ENCODE peak calls at places on chromosomes 16 and 17, in ten cellular contexts. One of them, this sample, is unnamed.

GRCh38 chr17:57662021-57662420 is 83.1 kb downstream of the CCDC182 start:
- DNase-seq in breast epithelium: no peak
- DNase-seq in sigmoid colon: peak; percentile 11
- DNase-seq in GM23338: no peak
- DNase-seq in endothelial cell of umbilical vein: no peak
- DNase-seq in stomach: no peak
- DNase-seq in HCT116: no peak
- DNase-seq in prostate gland: no peak
- DNase-seq in K562: no peak
- DNase-seq in Panc1: no peak
- DNase-seq in this sample: no peak

GRCh38 chr16:3025032-3026002 is 1.5 kb downstream of the THOC6 start:
- DNase-seq in breast epithelium: no peak
- DNase-seq in sigmoid colon: no peak
- DNase-seq in GM23338: no peak
- DNase-seq in endothelial cell of umbilical vein: no peak
- DNase-seq in stomach: no peak
- DNase-seq in HCT116: no peak
- DNase-seq in prostate gland: no peak
- DNase-seq in K562: no peak
- DNase-seq in Panc1: no peak
- DNase-seq in this sample: no peak

GRCh38 chr17:21090889-21091618 is 35.7 kb upstream of the DHRS7B start:
- DNase-seq in breast epithelium: no peak
- DNase-seq in sigmoid colon: no peak
- DNase-seq in GM23338: no peak
- DNase-seq in endothelial cell of umbilical vein: no peak
- DNase-seq in stomach: no peak
- DNase-seq in HCT116: no peak
- DNase-seq in prostate gland: no peak
- DNase-seq in K562: no peak
- DNase-seq in Panc1: no peak
- DNase-seq in this sample: no peak

GRCh38 chr17:72387969-72388368 is 267.1 kb downstream of the SOX9 start:
- DNase-seq in breast epithelium: no peak
- DNase-seq in sigmoid colon: no peak
- DNase-seq in GM23338: no peak
- DNase-seq in endothelial cell of umbilical vein: no peak
- DNase-seq in stomach: no peak
- DNase-seq in HCT116: no peak
- DNase-seq in prostate gland: no peak
- DNase-seq in K562: no peak
- DNase-seq in Panc1: no peak
- DNase-seq in this sample: no peak

GRCh38 chr17:2723997-2724782 is 12.6 kb upstream of the CLUH start:
- DNase-seq in breast epithelium: no peak
- DNase-seq in sigmoid colon: no peak
- DNase-seq in GM23338: peak; percentile 90
- DNase-seq in endothelial cell of umbilical vein: no peak
- DNase-seq in stomach: no peak
- DNase-seq in HCT116: no peak
- DNase-seq in prostate gland: no peak
- DNase-seq in K562: no peak
- DNase-seq in Panc1: no peak
- DNase-seq in this sample: peak; percentile 79

GRCh38 chr17:17567631-17568030 is 23.9 kb downstream of the PEMT start:
- DNase-seq in breast epithelium: peak; percentile 65
- DNase-seq in sigmoid colon: peak; percentile 89
- DNase-seq in GM23338: no peak
- DNase-seq in endothelial cell of umbilical vein: no peak
- DNase-seq in stomach: peak; percentile 82
- DNase-seq in HCT116: no peak
- DNase-seq in prostate gland: peak; percentile 92
- DNase-seq in K562: no peak
- DNase-seq in Panc1: no peak
- DNase-seq in this sample: no peak

GRCh38 chr16:69188716-69189115 is 1.8 kb downstream of the SNTB2 start:
- DNase-seq in breast epithelium: no peak
- DNase-seq in sigmoid colon: peak; percentile 56
- DNase-seq in GM23338: peak; percentile 27
- DNase-seq in endothelial cell of umbilical vein: peak; percentile 54
- DNase-seq in stomach: no peak
- DNase-seq in HCT116: no peak
- DNase-seq in prostate gland: no peak
- DNase-seq in K562: no peak
- DNase-seq in Panc1: no peak
- DNase-seq in this sample: no peak

GRCh38 chr16:49271363-49271762 is 10.3 kb downstream of the CBLN1 start:
- DNase-seq in breast epithelium: no peak
- DNase-seq in sigmoid colon: no peak
- DNase-seq in GM23338: no peak
- DNase-seq in endothelial cell of umbilical vein: no peak
- DNase-seq in stomach: no peak
- DNase-seq in HCT116: no peak
- DNase-seq in prostate gland: no peak
- DNase-seq in K562: no peak
- DNase-seq in Panc1: no peak
- DNase-seq in this sample: no peak

GRCh38 chr16:23607740-23608139 is 11.6 kb upstream of the NDUFAB1 start:
- DNase-seq in breast epithelium: no peak
- DNase-seq in sigmoid colon: peak; percentile 10
- DNase-seq in GM23338: no peak
- DNase-seq in endothelial cell of umbilical vein: no peak
- DNase-seq in stomach: no peak
- DNase-seq in HCT116: no peak
- DNase-seq in prostate gland: no peak
- DNase-seq in K562: no peak
- DNase-seq in Panc1: no peak
- DNase-seq in this sample: no peak

GRCh38 chr17:81831563-81831956 is 1.5 kb downstream of the MCRIP1 start:
- DNase-seq in breast epithelium: no peak
- DNase-seq in sigmoid colon: no peak
- DNase-seq in GM23338: no peak
- DNase-seq in endothelial cell of umbilical vein: no peak
- DNase-seq in stomach: no peak
- DNase-seq in HCT116: no peak
- DNase-seq in prostate gland: no peak
- DNase-seq in K562: no peak
- DNase-seq in Panc1: no peak
- DNase-seq in this sample: no peak

GRCh38 chr17:62968445-62968923 is 2.4 kb downstream of the TANC2 start:
- DNase-seq in breast epithelium: peak; percentile 46
- DNase-seq in sigmoid colon: no peak
- DNase-seq in GM23338: peak; percentile 93
- DNase-seq in endothelial cell of umbilical vein: peak; percentile 90
- DNase-seq in stomach: peak; percentile 37
- DNase-seq in HCT116: peak; percentile 83
- DNase-seq in prostate gland: peak; percentile 66
- DNase-seq in K562: peak; percentile 88
- DNase-seq in Panc1: peak; percentile 77
- DNase-seq in this sample: peak; percentile 44

GRCh38 chr17:1012823-1013728 is 16.1 kb downstream of the TIMM22 start:
- DNase-seq in breast epithelium: no peak
- DNase-seq in sigmoid colon: no peak
- DNase-seq in GM23338: no peak
- DNase-seq in endothelial cell of umbilical vein: no peak
- DNase-seq in stomach: no peak
- DNase-seq in HCT116: no peak
- DNase-seq in prostate gland: no peak
- DNase-seq in K562: no peak
- DNase-seq in Panc1: no peak
- DNase-seq in this sample: no peak

GRCh38 chr16:68055395-68055794 is 29.8 kb upstream of the NFATC3 start:
- DNase-seq in breast epithelium: no peak
- DNase-seq in sigmoid colon: peak; percentile 15
- DNase-seq in GM23338: no peak
- DNase-seq in endothelial cell of umbilical vein: no peak
- DNase-seq in stomach: no peak
- DNase-seq in HCT116: no peak
- DNase-seq in prostate gland: no peak
- DNase-seq in K562: no peak
- DNase-seq in Panc1: no peak
- DNase-seq in this sample: no peak

GRCh38 chr16:29675811-29676643 is 3.0 kb upstream of the QPRT start:
- DNase-seq in breast epithelium: no peak
- DNase-seq in sigmoid colon: no peak
- DNase-seq in GM23338: peak; percentile 85
- DNase-seq in endothelial cell of umbilical vein: peak; percentile 18
- DNase-seq in stomach: no peak
- DNase-seq in HCT116: peak; percentile 24
- DNase-seq in prostate gland: no peak
- DNase-seq in K562: peak; percentile 60
- DNase-seq in Panc1: peak; percentile 5
- DNase-seq in this sample: no peak

DNA sequence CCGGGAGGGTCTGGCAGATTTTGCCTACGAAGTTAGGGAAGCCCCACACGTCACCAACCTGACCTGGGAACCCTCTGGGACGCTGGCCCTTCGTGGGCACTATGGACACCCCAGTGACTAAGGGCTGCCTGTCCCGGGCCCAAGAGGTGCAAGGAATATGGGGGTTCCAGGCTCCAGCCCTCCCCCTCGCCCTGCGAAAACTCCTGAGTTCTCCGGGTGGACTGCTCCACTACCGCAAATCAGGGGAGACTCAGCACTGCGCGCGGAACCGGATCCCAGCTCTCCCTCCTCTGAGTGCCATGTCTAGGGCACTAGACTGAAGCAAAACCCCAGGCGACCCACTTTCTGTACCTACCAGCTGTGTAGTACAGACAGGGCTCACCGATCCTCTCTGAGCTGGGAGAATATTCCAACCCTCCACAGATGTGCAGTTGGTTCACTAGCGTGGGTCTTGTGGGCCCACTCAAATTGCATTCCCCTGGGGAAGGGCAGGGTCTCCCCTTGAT is at the start of gene ARL5C:
- DNase-seq in breast epithelium: no peak
- DNase-seq in sigmoid colon: no peak
- DNase-seq in GM23338: no peak
- DNase-seq in endothelial cell of umbilical vein: no peak
- DNase-seq in stomach: no peak
- DNase-seq in HCT116: no peak
- DNase-seq in prostate gland: no peak
- DNase-seq in K562: no peak
- DNase-seq in Panc1: no peak
- DNase-seq in this sample: no peak
- H3K4me1 ChIP-seq in breast epithelium: no peaks in the 10 kb centered on the region
- H3K4me1 ChIP-seq in sigmoid colon: peaks cover 22% of the 10 kb centered on the region
- H3K4me1 ChIP-seq in GM23338: peaks cover 20% of the 10 kb centered on the region
- H3K4me1 ChIP-seq in endothelial cell of umbilical vein: peaks cover 5% of the 10 kb centered on the region
- H3K4me1 ChIP-seq in stomach: peaks cover 36% of the 10 kb centered on the region
- H3K4me1 ChIP-seq in HCT116: peaks cover 10% of the 10 kb centered on the region
- H3K4me1 ChIP-seq in prostate gland: no peaks in the 10 kb centered on the region
- H3K4me1 ChIP-seq in K562: peaks cover 19% of the 10 kb centered on the region
- H3K4me1 ChIP-seq in Panc1: peaks cover 4% of the 10 kb centered on the region
- H3K4me1 ChIP-seq in this sample: peaks cover 15% of the 10 kb centered on the region

DNA sequence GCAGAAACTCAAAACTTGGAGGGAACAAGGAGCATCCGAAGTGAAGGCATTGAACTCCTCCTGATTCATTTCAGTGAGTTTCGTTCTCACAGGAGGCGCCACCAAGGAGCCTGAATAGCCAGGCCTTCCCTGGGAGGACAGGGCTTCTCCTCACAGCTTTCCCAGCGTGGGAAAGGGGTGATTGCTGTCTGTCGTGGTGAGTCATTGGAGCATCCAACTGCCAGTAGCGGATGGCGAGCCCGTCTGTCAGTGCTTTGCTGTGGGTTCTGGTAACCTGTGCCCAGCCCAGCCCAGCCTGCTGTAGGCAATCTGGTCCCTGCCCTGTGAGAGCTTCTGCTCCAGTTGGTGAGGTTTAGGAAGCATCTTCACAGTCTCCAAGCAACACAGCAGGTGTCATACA is 28.3 kb downstream of the PLCD3 start:
- DNase-seq in breast epithelium: no peak
- DNase-seq in sigmoid colon: no peak
- DNase-seq in GM23338: no peak
- DNase-seq in endothelial cell of umbilical vein: no peak
- DNase-seq in stomach: no peak
- DNase-seq in HCT116: no peak
- DNase-seq in prostate gland: no peak
- DNase-seq in K562: no peak
- DNase-seq in Panc1: no peak
- DNase-seq in this sample: no peak
- TF ChIP-seq POLR2AphosphoS5 in breast epithelium: no peak
- TF ChIP-seq POLR2AphosphoS5 in sigmoid colon: no peak
- TF ChIP-seq POLR2AphosphoS5 in GM23338: no peak
- TF ChIP-seq POLR2AphosphoS5 in endothelial cell of umbilical vein: no peak
- TF ChIP-seq POLR2AphosphoS5 in stomach: no peak
- TF ChIP-seq POLR2AphosphoS5 in HCT116: no peak
- TF ChIP-seq POLR2AphosphoS5 in prostate gland: no peak
- TF ChIP-seq POLR2AphosphoS5 in K562: no peak
- TF ChIP-seq POLR2AphosphoS5 in Panc1: no peak
- TF ChIP-seq POLR2AphosphoS5 in this sample: no peak

DNA sequence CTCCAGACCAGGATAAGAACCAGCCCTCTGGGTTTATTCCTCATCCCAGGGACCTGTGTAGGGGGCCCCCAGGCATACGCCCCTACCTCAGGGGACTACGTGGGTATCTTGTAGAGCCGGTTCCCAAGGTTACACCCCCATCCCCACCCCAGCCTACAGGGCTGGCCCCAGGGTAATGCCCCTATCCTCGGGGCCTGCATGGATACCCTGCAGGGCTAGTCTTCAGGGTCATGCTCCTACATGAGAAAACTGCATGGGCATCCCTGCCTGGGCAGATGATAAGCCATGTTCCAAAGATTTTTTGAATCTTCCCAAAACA is 14.2 kb downstream of the HDAC5 start:
- DNase-seq in breast epithelium: no peak
- DNase-seq in sigmoid colon: no peak
- DNase-seq in GM23338: no peak
- DNase-seq in endothelial cell of umbilical vein: no peak
- DNase-seq in stomach: no peak
- DNase-seq in HCT116: no peak
- DNase-seq in prostate gland: no peak
- DNase-seq in K562: no peak
- DNase-seq in Panc1: no peak
- DNase-seq in this sample: no peak
- H3K4me3 ChIP-seq in breast epithelium: no peak overlapping the region
- H3K4me3 ChIP-seq in sigmoid colon: peak overlapping the region; percentile 42
- H3K4me3 ChIP-seq in GM23338: no peak overlapping the region
- H3K4me3 ChIP-seq in endothelial cell of umbilical vein: no peak overlapping the region
- H3K4me3 ChIP-seq in stomach: no peak overlapping the region
- H3K4me3 ChIP-seq in HCT116: no peak overlapping the region
- H3K4me3 ChIP-seq in prostate gland: no peak overlapping the region
- H3K4me3 ChIP-seq in K562: no peak overlapping the region
- H3K4me3 ChIP-seq in Panc1: no peak overlapping the region
- H3K4me3 ChIP-seq in this sample: no peak overlapping the region

DNA sequence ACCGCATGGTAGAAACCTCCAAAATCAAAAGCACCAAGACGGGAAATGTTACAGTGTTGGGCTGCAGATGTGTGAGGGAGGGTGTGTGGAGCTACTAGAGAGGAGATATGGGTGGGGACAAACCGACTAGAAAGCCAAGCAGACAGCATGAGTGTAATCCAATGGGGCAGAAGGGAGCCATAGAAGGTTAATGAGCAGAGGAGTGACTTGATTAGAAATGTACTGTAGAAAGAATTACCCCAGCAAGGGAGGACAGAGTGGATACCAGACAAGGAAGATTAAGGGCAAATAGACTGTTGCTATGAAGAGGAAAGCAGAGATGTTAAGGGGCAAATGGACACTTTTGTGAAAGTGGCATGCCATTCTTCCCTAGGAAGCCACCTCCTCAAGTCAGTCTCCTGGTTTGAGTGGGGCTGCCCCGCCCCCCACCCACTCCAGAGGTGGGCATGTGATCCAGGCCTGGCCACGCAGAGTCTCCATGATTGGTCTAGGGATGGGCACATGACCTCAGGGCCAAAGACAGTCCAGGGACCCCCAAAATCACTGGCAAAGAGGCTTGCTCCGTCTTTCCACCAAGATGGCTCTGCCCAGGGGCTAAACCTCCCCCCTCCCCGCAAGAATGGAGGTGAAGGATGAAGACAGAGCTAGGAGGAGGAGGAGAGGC is 4.3 kb downstream of the COTL1 start:
- DNase-seq in breast epithelium: no peak
- DNase-seq in sigmoid colon: no peak
- DNase-seq in GM23338: no peak
- DNase-seq in endothelial cell of umbilical vein: no peak
- DNase-seq in stomach: no peak
- DNase-seq in HCT116: no peak
- DNase-seq in prostate gland: no peak
- DNase-seq in K562: no peak
- DNase-seq in Panc1: no peak
- DNase-seq in this sample: no peak
- H3K4me1 ChIP-seq in breast epithelium: no peaks in the 10 kb centered on the region
- H3K4me1 ChIP-seq in sigmoid colon: peaks cover 82% of the 10 kb centered on the region
- H3K4me1 ChIP-seq in GM23338: peaks cover 7% of the 10 kb centered on the region
- H3K4me1 ChIP-seq in endothelial cell of umbilical vein: peaks cover 21% of the 10 kb centered on the region
- H3K4me1 ChIP-seq in stomach: peaks cover 74% of the 10 kb centered on the region
- H3K4me1 ChIP-seq in HCT116: peaks cover 24% of the 10 kb centered on the region
- H3K4me1 ChIP-seq in prostate gland: peaks cover 9% of the 10 kb centered on the region
- H3K4me1 ChIP-seq in K562: peaks cover 31% of the 10 kb centered on the region
- H3K4me1 ChIP-seq in Panc1: peaks cover 26% of the 10 kb centered on the region
- H3K4me1 ChIP-seq in this sample: peaks cover 32% of the 10 kb centered on the region